ENCODE peak calls at places on chromosomes 16 and 17, in six cellular contexts. M is foreskin fibroblast; P is NCI-H1105; W is cardiac fibroblast; B is effector CD4-positive, alpha-beta T cell; I is HTR-8/SVneo. Y is an unnamed sample.

GRCh38 chr17:81514735-81515529 is 2.3 kb upstream of the ACTG1 start:
- DNase-seq in P (peak; percentile 40), W (peak; percentile 86), I (no peak), B (peak; percentile 60), M (peak; percentile 87), Y (peak; percentile 56)

GRCh38 chr17:27339836-27340550 is 46.1 kb downstream of the WSB1 start:
- DNase-seq in P (no peak), M (no peak), I (no peak), W (peak; percentile 46), B (no peak), Y (no peak)

GRCh38 chr16:82655315-82655714 is 28.5 kb downstream of the CDH13 start:
- DNase-seq in B (peak; percentile 62), M (peak; percentile 74), P (no peak), I (peak; percentile 69), W (peak; percentile 86), Y (peak; percentile 75)

GRCh38 chr17:1201132-1201702 is 21.4 kb upstream of the ABR start:
- DNase-seq in W (no peak), I (no peak), M (no peak), B (no peak), P (no peak), Y (no peak)

GRCh38 chr17:44324092-44324570 is 492 bp downstream of the SLC25A39 start:
- DNase-seq in B (no peak), P (no peak), W (no peak), M (no peak), I (no peak), Y (no peak)

GRCh38 chr17:79592641-79593040 is 18.2 kb downstream of the RBFOX3 start:
- DNase-seq in M (no peak), W (no peak), P (no peak), B (no peak), I (no peak), Y (no peak)

GRCh38 chr16:65289022-65289421 is 167.2 kb upstream of the CDH11 start:
- DNase-seq in W (no peak), P (no peak), B (no peak), I (no peak), M (no peak), Y (no peak)

GRCh38 chr17:8016632-8017424 is 14.4 kb downstream of the GUCY2D start:
- DNase-seq in W (peak; percentile 63), P (peak; percentile 67), B (peak; percentile 22), M (no peak), I (no peak), Y (no peak)

GRCh38 chr17:50255766-50256480 is 18.3 kb upstream of the TMEM92 start:
- DNase-seq in B (no peak), W (no peak), M (no peak), I (no peak), P (no peak), Y (no peak)

GRCh38 chr17:37488607-37489196 is 989 bp upstream of the DUSP14 start:
- DNase-seq in W (peak; percentile 96), B (peak; percentile 47), M (peak; percentile 93), P (peak; percentile 53), I (peak; percentile 85), Y (peak; percentile 86)

GRCh38 chr16:56559109-56559508 is 5.8 kb upstream of the MT4 start:
- DNase-seq in W (no peak), B (no peak), I (no peak), M (no peak), P (no peak), Y (no peak)

GRCh38 chr17:33927732-33928133 is 327.4 kb upstream of the CCL2 start:
- DNase-seq in P (peak; percentile 16), B (no peak), I (peak; percentile 17), M (no peak), W (peak; percentile 0), Y (no peak)

GRCh38 chr16:56608876-56609462 is 585 bp downstream of the MT2A start:
- DNase-seq in M (peak; percentile 31), B (no peak), I (no peak), P (no peak), W (peak; percentile 42), Y (no peak)

GRCh38 chr17:18248300-18248731 is 10.2 kb downstream of the FLII start:
- DNase-seq in I (peak; percentile 96), B (peak; percentile 49), W (peak; percentile 77), P (peak; percentile 63), M (peak; percentile 57), Y (no peak)

GRCh38 chr17:58531122-58531521 is 16.7 kb upstream of the MTMR4 start:
- DNase-seq in M (no peak), B (no peak), I (no peak), P (no peak), W (no peak), Y (no peak)

GRCh38 chr17:42562845-42563509 is 1.0 kb downstream of the COASY start:
- DNase-seq in W (peak; percentile 42), B (no peak), M (no peak), I (no peak), P (no peak), Y (no peak)

GRCh38 chr16:3051489-3051888 is 5.1 kb downstream of the MMP25 start:
- DNase-seq in I (no peak), W (no peak), B (no peak), P (no peak), M (no peak), Y (no peak)

GRCh38 chr17:73532441-73532901 is 111.8 kb downstream of the SDK2 start:
- DNase-seq in I (no peak), M (no peak), P (peak; percentile 12), W (no peak), B (no peak), Y (no peak)

GRCh38 chr16:48381201-48381600 is 4.0 kb downstream of the SIAH1 start:
- DNase-seq in B (no peak), I (no peak), P (no peak), W (peak; percentile 46), M (no peak), Y (no peak)

GRCh38 chr16:457732-458400 is 32.4 kb downstream of the RAB11FIP3 start:
- DNase-seq in B (no peak), W (peak; percentile 18), P (no peak), M (no peak), I (peak; percentile 45), Y (no peak)

GRCh38 chr17:37107406-37108083 is 158.8 kb downstream of the AATF start:
- DNase-seq in B (no peak), M (peak; percentile 13), W (no peak), I (no peak), P (peak; percentile 27), Y (no peak)

GRCh38 chr17:82121246-82121645 is 23.2 kb upstream of the FASN start:
- DNase-seq in I (no peak), B (no peak), W (no peak), P (no peak), M (no peak), Y (no peak)

GRCh38 chr17:70047619-70048018 is 27.4 kb upstream of the KCNJ16 start:
- DNase-seq in I (no peak), W (peak; percentile 59), M (no peak), P (no peak), B (no peak), Y (no peak)

GRCh38 chr16:66007717-66008116 is 358.8 kb upstream of the CDH5 start:
- DNase-seq in W (peak; percentile 64), P (no peak), B (no peak), M (peak; percentile 24), I (peak; percentile 69), Y (peak; percentile 69)

GRCh38 chr16:4217246-4218131 is 24.4 kb downstream of the SRL start:
- DNase-seq in B (no peak), I (no peak), P (no peak), M (peak; percentile 30), W (peak; percentile 18), Y (no peak)

GRCh38 chr17:63785556-63785955 is 11.6 kb downstream of the DDX42 start:
- DNase-seq in I (no peak), M (no peak), B (no peak), P (no peak), W (peak; percentile 56), Y (no peak)

GRCh38 chr16:53714080-53715050 is 10.4 kb downstream of the FTO start:
- DNase-seq in M (no peak), W (peak; percentile 39), B (no peak), P (peak; percentile 73), I (no peak), Y (peak; percentile 19)

GRCh38 chr17:64327201-64327930 is 63.3 kb downstream of the PECAM1 start:
- DNase-seq in I (no peak), B (no peak), M (no peak), W (peak; percentile 84), P (no peak), Y (no peak)

GRCh38 chr16:75254359-75254837 is 3.0 kb upstream of the BCAR1 start:
- DNase-seq in W (peak; percentile 63), M (no peak), B (no peak), P (no peak), I (peak; percentile 95), Y (peak; percentile 56)

GRCh38 chr16:25126820-25127232 is 15.3 kb downstream of the LCMT1 start:
- DNase-seq in W (peak; percentile 89), B (no peak), I (peak; percentile 63), M (peak; percentile 72), P (no peak), Y (peak; percentile 34)

GRCh38 chr17:36807496-36808180 is 129.6 kb upstream of the LHX1 start:
- DNase-seq in P (no peak), M (no peak), I (no peak), W (no peak), B (no peak), Y (no peak)

GRCh38 chr17:76048025-76048605 is 21.0 kb upstream of the EVPL start:
- DNase-seq in I (no peak), B (no peak), W (no peak), P (no peak), M (no peak), Y (no peak)

GRCh38 chr17:5615476-5615875 is 31.2 kb upstream of the NLRP1 start:
- DNase-seq in M (no peak), I (no peak), P (no peak), W (no peak), B (no peak), Y (no peak)

Y was measured in skeletal muscle cell.